ENCODE peak calls at places on chromosome 20, in seven cellular contexts. O is cerebellar cortex; M is CD8-positive, alpha-beta T cell; J is SK-MEL-5; X is mucosa of descending colon; Z is RWPE1; C is MV-4-11. A is an unnamed sample.

GRCh38 chr20:25285856-25286798 is 38.2 kb downstream of the PYGB start:
- DNase-seq in O (no peak), M (no peak), J (no peak), X (no peak), Z (no peak), C (no peak), A (peak)

GRCh38 chr20:10178727-10179313 is 39.8 kb upstream of the SNAP25 start:
- DNase-seq in O (peak), M (no peak), J (no peak), X (no peak), Z (no peak), C (no peak), A (no peak)

GRCh38 chr20:62589150-62589498 is 53.2 kb upstream of the SLCO4A1 start:
- DNase-seq in O (no peak), M (no peak), J (no peak), X (no peak), Z (no peak), C (no peak), A (no peak)

GRCh38 chr20:36230019-36230418 is 6.3 kb upstream of the AAR2 start:
- DNase-seq in O (no peak), M (no peak), J (no peak), X (no peak), Z (no peak), C (no peak), A (no peak)

GRCh38 chr20:36613974-36614373 is 8.4 kb downstream of the RAB5IF start:
- DNase-seq in O (peak), M (no peak), J (no peak), X (peak), Z (no peak), C (no peak), A (no peak)

GRCh38 chr20:34111057-34111711 is 859 bp downstream of the EIF2S2 start:
- DNase-seq in O (no peak), M (no peak), J (peak), X (peak), Z (peak), C (peak), A (peak)

GRCh38 chr20:17648782-17649730 is 33.0 kb downstream of the RRBP1 start:
- DNase-seq in O (peak), M (peak), J (no peak), X (peak), Z (peak), C (peak), A (peak)

GRCh38 chr20:17498641-17499040 is 32.5 kb downstream of the BFSP1 start:
- DNase-seq in O (no peak), M (no peak), J (no peak), X (no peak), Z (no peak), C (no peak), A (no peak)

GRCh38 chr20:33076662-33077398 is 2.6 kb upstream of the BPIFB4 start:
- DNase-seq in O (peak), M (no peak), J (peak), X (peak), Z (peak), C (no peak), A (peak)

GRCh38 chr20:63224272-63225081 is 8.5 kb upstream of the YTHDF1 start:
- DNase-seq in O (peak), M (no peak), J (peak), X (no peak), Z (peak), C (no peak), A (no peak)

A was measured in CD4-positive, CD25-positive, alpha-beta regulatory T cell.